ENCODE peak calls at places on chromosomes 1 and 21, in four cellular contexts. B, K, U and V are unnamed samples.

GRCh38 chr1:155002479-155003226 is at the start of gene ZBTB7B:
- DNase-seq in B (no peak), K (peak; percentile 67), U (no peak), V (no peak)

GRCh38 chr1:62870148-62870547 is 86.2 kb downstream of the ATG4C start:
- DNase-seq in B (no peak), K (no peak), U (no peak), V (no peak)

GRCh38 chr1:55893155-55893554 is 678.0 kb upstream of the USP24 start:
- DNase-seq in B (no peak), K (peak; percentile 7), U (no peak), V (no peak)

GRCh38 chr1:93519196-93519825 is 71.4 kb downstream of the FNBP1L start:
- DNase-seq in B (no peak), K (no peak), U (no peak), V (no peak)

GRCh38 chr1:27719286-27720251 is 6.2 kb upstream of the FAM76A start:
- DNase-seq in B (no peak), K (no peak), U (peak; percentile 24), V (no peak)

GRCh38 chr1:88302843-88303486 is 381.1 kb upstream of the PKN2 start:
- DNase-seq in B (no peak), K (no peak), U (no peak), V (no peak)

GRCh38 chr1:238487931-238488330 is 597.2 kb upstream of the ZP4 start:
- DNase-seq in B (no peak), K (no peak), U (no peak), V (no peak)

GRCh38 chr1:7398982-7399381 is 372.1 kb upstream of the VAMP3 start:
- DNase-seq in B (no peak), K (no peak), U (no peak), V (no peak)

GRCh38 chr21:42200906-42201614 is 17.9 kb upstream of the ABCG1 start:
- DNase-seq in B (no peak), K (no peak), U (no peak), V (no peak)

GRCh38 chr1:57848406-57848805 is 424.5 kb upstream of the DAB1 start:
- DNase-seq in B (no peak), K (no peak), U (no peak), V (no peak)

GRCh38 chr1:36067871-36068270 is 16.0 kb upstream of the TEKT2 start:
- DNase-seq in B (no peak), K (no peak), U (no peak), V (no peak)

GRCh38 chr1:113389953-113390834 is at the start of gene MAGI3:
- DNase-seq in B (peak; percentile 68), K (peak; percentile 98), U (peak; percentile 93), V (peak; percentile 75)

GRCh38 chr1:168774241-168774640 is 45.2 kb upstream of the DPT start:
- DNase-seq in B (no peak), K (no peak), U (no peak), V (no peak)

GRCh38 chr1:20449736-20450311 is 36.2 kb downstream of the CAMK2N1 start:
- DNase-seq in B (no peak), K (no peak), U (no peak), V (no peak)

GRCh38 chr1:12088607-12089006 is 25.5 kb downstream of the TNFRSF8 start:
- DNase-seq in B (no peak), K (no peak), U (no peak), V (peak; percentile 53)

GRCh38 chr1:210645582-210646257 is 317.0 kb downstream of the HHAT start:
- DNase-seq in B (no peak), K (no peak), U (no peak), V (no peak)

GRCh38 chr1:69494171-69494570 is 73.6 kb upstream of the LRRC7 start:
- DNase-seq in B (no peak), K (no peak), U (no peak), V (no peak)

GRCh38 chr1:18972531-18972930 is 16.1 kb upstream of the IFFO2 start:
- DNase-seq in B (no peak), K (no peak), U (no peak), V (no peak)
- TF ChIP-seq GABPA in B (no peak), K (no peak), U (no peak), V (no peak)

GRCh38 chr1:201904579-201904978 is 15.9 kb downstream of the SHISA4 start:
- DNase-seq in B (no peak), K (no peak), U (no peak), V (no peak)
- TF ChIP-seq POLR2AphosphoS5 in B (no peak), K (no peak), U (peak; percentile 13), V (no peak)

GRCh38 chr1:206832352-206832751 is 33.1 kb upstream of the IL20 start:
- DNase-seq in B (no peak), K (no peak), U (no peak), V (no peak)
- TF ChIP-seq GABPA in B (no peak), K (no peak), U (no peak), V (no peak)

GRCh38 chr21:33478858-33479678 is 706 bp downstream of the TMEM50B start:
- DNase-seq in B (no peak), K (peak; percentile 64), U (peak; percentile 69), V (peak; percentile 34)

GRCh38 chr21:33480481-33481103 is 818 bp upstream of the TMEM50B start:
- DNase-seq in B (no peak), K (no peak), U (no peak), V (no peak)

GRCh38 chr21:33478182-33478581 is 1.6 kb downstream of the TMEM50B start:
- DNase-seq in B (no peak), K (peak; percentile 20), U (no peak), V (no peak)

GRCh38 chr21:33481314-33481943 is 1.7 kb upstream of the TMEM50B start:
- DNase-seq in B (no peak), K (no peak), U (no peak), V (no peak)

DNA sequence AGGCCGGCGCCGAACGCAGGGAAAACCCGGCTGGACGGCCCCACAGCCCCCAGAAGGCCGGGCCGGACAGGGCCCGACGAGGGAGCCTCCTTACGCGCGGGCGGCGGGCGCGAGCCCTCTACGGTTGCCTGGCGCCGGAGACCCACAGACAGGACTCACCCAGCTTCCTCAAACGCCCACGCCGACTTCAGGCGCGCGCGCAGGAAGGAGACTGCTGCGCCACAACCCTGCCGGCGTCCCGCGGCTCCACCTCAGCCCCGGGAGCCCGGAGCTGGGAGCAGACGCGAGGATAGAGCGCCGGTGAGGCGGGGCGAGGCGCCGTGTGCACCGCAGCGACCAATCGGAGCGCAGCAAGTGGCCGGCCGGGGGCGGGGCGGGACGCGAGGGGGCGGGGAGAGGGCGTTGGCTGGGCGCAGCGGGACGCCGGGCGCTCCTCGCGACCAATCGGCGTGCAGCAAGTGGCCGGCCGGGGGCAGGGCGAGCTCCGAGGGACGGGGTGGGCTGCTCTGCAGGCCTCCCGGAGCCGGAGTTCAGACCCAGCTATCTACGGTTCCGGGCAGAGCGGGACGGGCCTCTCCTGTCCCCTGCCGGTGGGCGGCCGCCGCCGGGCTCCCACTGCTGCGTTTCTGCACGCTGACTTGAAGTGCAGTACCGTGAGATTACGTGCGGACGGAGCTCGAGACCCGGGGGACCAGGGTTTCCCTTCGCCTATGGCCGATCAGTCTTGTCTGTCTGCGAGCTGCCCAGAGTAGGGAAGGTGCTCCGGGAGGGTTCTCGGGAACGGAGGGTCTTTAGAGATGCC is at the start of gene TMEM50B:
- DNase-seq in B (peak; percentile 79), K (peak; percentile 98), U (peak; percentile 98), V (peak; percentile 95)
- TF ChIP-seq POLR2AphosphoS5 in B (peak; percentile 86), K (peak; percentile 61), U (peak; percentile 84), V (peak; percentile 77)

DNA sequence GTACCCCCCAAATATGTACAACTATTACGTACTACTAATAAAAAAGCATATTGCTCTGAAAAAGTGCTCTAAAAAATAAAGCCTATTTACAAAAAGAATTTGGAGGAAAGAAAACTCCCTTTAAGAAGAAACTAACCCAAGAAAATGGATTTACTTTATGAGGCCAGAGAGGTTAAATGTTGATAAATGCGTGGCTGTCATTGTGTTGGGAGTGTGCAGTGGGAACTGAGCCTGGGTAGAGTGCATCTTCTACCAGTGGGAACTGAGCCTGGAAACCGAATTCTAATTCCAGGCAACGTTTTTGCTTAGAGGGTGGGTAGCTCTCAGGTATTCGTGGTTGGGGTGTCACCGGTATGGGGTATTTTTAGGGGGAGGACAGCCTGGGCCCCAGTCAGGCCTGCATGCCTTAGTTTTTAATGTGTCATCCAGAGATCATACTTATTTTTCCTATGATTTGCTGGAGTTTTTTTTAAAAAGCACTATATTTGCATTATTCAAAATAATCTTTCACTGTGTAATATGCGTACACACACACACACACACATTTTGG is 24.1 kb upstream of the RNF187 start:
- DNase-seq in B (no peak), K (no peak), U (no peak), V (no peak)
- TF ChIP-seq GABPA in B (no peak), K (no peak), U (no peak), V (no peak)

GRCh38 chr1:181513786-181514297 is 30.5 kb downstream of the CACNA1E start:
- DNase-seq in B (no peak), K (no peak), U (no peak), V (no peak)

GRCh38 chr1:181506563-181507353 is 23.4 kb downstream of the CACNA1E start:
- DNase-seq in B (no peak), K (no peak), U (no peak), V (no peak)

GRCh38 chr1:181503130-181503810 is 20.0 kb downstream of the CACNA1E start:
- DNase-seq in B (no peak), K (no peak), U (no peak), V (no peak)

GRCh38 chr1:181504294-181505115 is 21.2 kb downstream of the CACNA1E start:
- DNase-seq in B (peak; percentile 74), K (peak; percentile 58), U (no peak), V (peak; percentile 30)

DNA sequence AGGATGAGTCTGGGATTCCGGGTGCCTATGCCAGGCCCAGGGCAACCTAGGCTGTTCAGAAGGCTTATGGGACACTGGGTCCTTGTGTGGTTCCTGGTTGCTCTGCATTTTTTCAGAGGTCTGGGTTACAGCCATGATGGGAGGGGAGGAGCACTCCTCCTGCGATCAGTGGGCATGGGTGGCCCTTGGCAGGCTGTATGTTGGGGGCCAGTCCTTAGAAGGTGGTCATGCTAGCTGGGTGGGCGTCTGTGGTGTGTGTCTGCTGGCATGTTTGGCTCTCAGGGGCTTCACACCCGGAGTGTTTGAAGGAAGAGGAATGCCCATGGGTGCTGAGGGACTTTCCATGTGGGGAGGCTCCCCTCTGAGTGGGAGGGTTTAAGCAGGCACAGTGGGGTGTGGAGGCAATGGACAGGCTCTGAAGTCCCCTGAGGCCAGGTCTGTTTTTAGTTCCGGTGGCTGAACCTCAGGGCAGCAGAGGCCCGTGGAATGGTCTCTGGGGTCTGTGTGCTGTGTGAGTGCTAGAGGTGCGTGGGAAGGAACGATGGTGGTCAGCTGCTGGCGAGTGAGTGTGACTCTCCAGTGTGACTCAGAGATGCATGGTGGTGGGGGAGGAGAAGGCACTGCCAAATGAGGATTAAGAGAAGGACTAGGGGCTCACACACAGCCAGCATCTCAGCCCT is 25.3 kb downstream of the CACNA1E start:
- DNase-seq in B (peak; percentile 69), K (no peak), U (no peak), V (no peak)
- TF ChIP-seq POLR2AphosphoS5 in B (no peak), K (no peak), U (no peak), V (no peak)

GRCh38 chr1:196466656-196467055 is 141.6 kb downstream of the KCNT2 start:
- DNase-seq in B (no peak), K (no peak), U (no peak), V (no peak)
- TF ChIP-seq GABPA in B (no peak), K (no peak), U (no peak), V (no peak)

GRCh38 chr21:16587671-16588379 is 858.0 kb downstream of the USP25 start:
- DNase-seq in B (no peak), K (no peak), U (peak; percentile 52), V (no peak)
- TF ChIP-seq POLR2AphosphoS5 in B (no peak), K (no peak), U (no peak), V (no peak)